ENCODE peak calls at places on chromosomes 4 and X, in four cellular contexts. C, T, N and H are unnamed samples.

GRCh38 chrX:55488268-55488558 is 1.4 kb downstream of the USP51 start:
- DNase-seq in C (no peak), T (no peak), N (no peak), H (no peak)

GRCh38 chrX:13013353-13014110 is 30.9 kb downstream of the FAM9C start:
- DNase-seq in C (no peak), T (no peak), N (no peak), H (no peak)

GRCh38 chr4:130296448-130296847 is 1200.5 kb downstream of the C4orf33 start:
- DNase-seq in C (no peak), T (no peak), N (no peak), H (no peak)

GRCh38 chr4:65791807-65792308 is 121.6 kb upstream of the EPHA5 start:
- DNase-seq in C (no peak), T (no peak), N (no peak), H (no peak)

GRCh38 chr4:158656439-158656838 is 15.2 kb downstream of the C4orf46 start:
- DNase-seq in C (no peak), T (no peak), N (no peak), H (no peak)

GRCh38 chr4:16001484-16001858 is 38.5 kb upstream of the FGFBP2 start:
- DNase-seq in C (peak; percentile 68), T (no peak), N (peak; percentile 33), H (no peak)

GRCh38 chrX:55907968-55908607 is 190.5 kb downstream of the RRAGB start:
- DNase-seq in C (peak; percentile 66), T (peak; percentile 41), N (peak; percentile 83), H (no peak)

GRCh38 chrX:74527344-74527743 is 87.1 kb downstream of the RLIM start:
- DNase-seq in C (no peak), T (no peak), N (no peak), H (no peak)

GRCh38 chr4:145171919-145172318 is 8.5 kb downstream of the OTUD4 start:
- DNase-seq in C (no peak), T (no peak), N (no peak), H (no peak)

GRCh38 chrX:120450163-120450562 is 18.9 kb downstream of the LAMP2 start:
- DNase-seq in C (no peak), T (no peak), N (peak; percentile 9), H (no peak)